ENCODE peak calls at places on chromosomes 1 and 21, in nine cellular contexts. E, N, I, C, K, M, W, Z and R are unnamed samples.
A peak's percentile ranks its signal among the peaks of the same experiment; 100 is the strongest.

GRCh38 chr21:32412162-32412997 is at the start of gene EVA1C:
- DNase-seq in E (peak; percentile 76), N (peak; percentile 64), I (peak; percentile 82), C (peak; percentile 87), K (peak; percentile 83), M (no peak), W (peak; percentile 77), Z (peak; percentile 30), R (peak; percentile 87)

GRCh38 chr1:101238681-101239094 is 1.9 kb downstream of the S1PR1 start:
- DNase-seq in E (peak; percentile 94), N (peak; percentile 80), I (peak; percentile 78), C (peak; percentile 90), K (peak; percentile 88), M (peak; percentile 83), W (peak; percentile 70), Z (peak; percentile 91), R (peak; percentile 86)

GRCh38 chr1:194071200-194071599 is 884.8 kb upstream of the B3GALT2 start:
- DNase-seq in E (no peak), N (no peak), I (no peak), C (no peak), K (no peak), M (no peak), W (no peak), Z (no peak), R (no peak)

GRCh38 chr1:91669584-91670350 is 169.1 kb downstream of the CDC7 start:
- DNase-seq in E (no peak), N (no peak), I (no peak), C (no peak), K (no peak), M (no peak), W (no peak), Z (no peak), R (no peak)

GRCh38 chr1:111008031-111008430 is 44.3 kb upstream of the LRIF1 start:
- DNase-seq in E (no peak), N (no peak), I (no peak), C (no peak), K (no peak), M (no peak), W (no peak), Z (no peak), R (no peak)

GRCh38 chr1:226722240-226722900 is 16.7 kb downstream of the ITPKB start:
- DNase-seq in E (no peak), N (no peak), I (no peak), C (peak; percentile 36), K (no peak), M (no peak), W (no peak), Z (no peak), R (no peak)

GRCh38 chr1:2921970-2922686 is 99.1 kb upstream of the ACTRT2 start:
- DNase-seq in E (no peak), N (peak; percentile 16), I (no peak), C (no peak), K (no peak), M (no peak), W (no peak), Z (no peak), R (no peak)

GRCh38 chr1:225811622-225812487 is 1.9 kb downstream of the EPHX1 start:
- DNase-seq in E (no peak), N (no peak), I (peak; percentile 50), C (no peak), K (no peak), M (no peak), W (no peak), Z (no peak), R (no peak)

GRCh38 chr21:22791986-22792560 is 1793.9 kb downstream of the NCAM2 start:
- DNase-seq in E (peak; percentile 62), N (no peak), I (no peak), C (no peak), K (no peak), M (peak; percentile 3), W (no peak), Z (peak; percentile 38), R (no peak)

GRCh38 chr1:180905927-180906326 is 6.8 kb upstream of the KIAA1614 start:
- DNase-seq in E (no peak), N (no peak), I (no peak), C (no peak), K (no peak), M (no peak), W (no peak), Z (no peak), R (no peak)

GRCh38 chr21:35965699-35966098 is 94.6 kb downstream of the SETD4 start:
- DNase-seq in E (no peak), N (no peak), I (no peak), C (no peak), K (no peak), M (no peak), W (no peak), Z (no peak), R (no peak)

GRCh38 chr1:180652791-180653190 is 21.0 kb downstream of the XPR1 start:
- DNase-seq in E (no peak), N (no peak), I (no peak), C (no peak), K (no peak), M (peak; percentile 38), W (no peak), Z (peak; percentile 59), R (no peak)

GRCh38 chr1:244896550-244896949 is 32.2 kb upstream of the HNRNPU start:
- DNase-seq in E (peak; percentile 76), N (no peak), I (no peak), C (no peak), K (no peak), M (peak; percentile 75), W (no peak), Z (peak; percentile 94), R (no peak)

GRCh38 chr1:225980005-225980404 is 19.1 kb downstream of the SDE2 start:
- DNase-seq in E (no peak), N (no peak), I (no peak), C (no peak), K (no peak), M (no peak), W (no peak), Z (no peak), R (no peak)

GRCh38 chr1:166080965-166081870 is 85.6 kb downstream of the FAM78B start:
- DNase-seq in E (peak; percentile 3), N (no peak), I (no peak), C (no peak), K (no peak), M (peak; percentile 70), W (no peak), Z (no peak), R (peak; percentile 62)

DNA sequence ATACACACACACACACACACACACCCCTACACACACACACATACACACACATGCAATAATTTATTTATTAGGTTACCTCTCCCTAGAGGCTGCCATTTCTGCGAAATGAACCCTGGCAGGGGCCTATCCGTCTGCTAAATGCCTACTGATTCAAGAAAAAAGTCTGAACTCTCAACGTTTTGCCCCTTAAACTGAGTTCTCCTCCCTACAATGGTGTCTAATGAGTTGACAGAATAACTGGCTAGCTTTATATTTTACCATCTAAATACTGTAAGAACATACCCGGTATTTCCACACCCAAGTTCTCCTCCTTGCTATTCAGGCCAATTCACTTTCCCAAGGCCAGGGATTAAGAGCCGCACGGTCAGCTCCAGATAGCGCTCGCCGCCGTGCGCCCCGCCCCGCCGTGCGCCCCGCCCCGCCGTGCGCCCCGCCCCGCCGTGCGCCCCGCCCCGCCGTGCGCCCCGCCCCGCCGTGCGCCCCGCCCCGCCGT is 339 bp upstream of the RNPC3 start:
- DNase-seq in E (peak; percentile 75), N (no peak), I (peak; percentile 28), C (no peak), K (no peak), M (peak; percentile 24), W (peak; percentile 16), Z (peak; percentile 38), R (no peak)
- H3K27ac ChIP-seq in E (peak overlapping the region; percentile 31), N (no peak overlapping the region), I (no peak overlapping the region), C (no peak overlapping the region), K (no peak overlapping the region), M (peak overlapping the region; percentile 50), W (peak overlapping the region; percentile 67), Z (no peak overlapping the region), R (peak overlapping the region; percentile 71)

GRCh38 chr1:13517193-13517812 is 3.5 kb upstream of the LRRC38 start:
- DNase-seq in E (peak; percentile 30), N (no peak), I (no peak), C (no peak), K (no peak), M (no peak), W (no peak), Z (no peak), R (no peak)
- TF ChIP-seq CTCF in E (peak; percentile 44), N (no peak), I (no peak), C (no peak), K (peak; percentile 33), M (no peak), W (no peak), Z (no peak), R (no peak)

GRCh38 chr1:154430903-154431302 is 25.8 kb downstream of the IL6R start:
- DNase-seq in E (peak; percentile 46), N (no peak), I (no peak), C (no peak), K (no peak), M (peak; percentile 18), W (no peak), Z (no peak), R (no peak)

GRCh38 chr1:154429841-154430611 is 24.9 kb downstream of the IL6R start:
- DNase-seq in E (no peak), N (no peak), I (no peak), C (no peak), K (no peak), M (no peak), W (no peak), Z (no peak), R (no peak)

GRCh38 chr1:154433161-154433681 is 28.1 kb downstream of the IL6R start:
- DNase-seq in E (no peak), N (no peak), I (no peak), C (peak; percentile 78), K (no peak), M (no peak), W (no peak), Z (no peak), R (no peak)

GRCh38 chr1:154429118-154429517 is 24.0 kb downstream of the IL6R start:
- DNase-seq in E (no peak), N (no peak), I (no peak), C (no peak), K (no peak), M (no peak), W (no peak), Z (no peak), R (no peak)

GRCh38 chr1:154431586-154432373 is 26.6 kb downstream of the IL6R start:
- DNase-seq in E (peak; percentile 95), N (no peak), I (no peak), C (peak; percentile 83), K (no peak), M (peak; percentile 99), W (no peak), Z (peak; percentile 99), R (no peak)
- H3K27ac ChIP-seq in E (no peak overlapping the region), N (no peak overlapping the region), I (no peak overlapping the region), C (peak overlapping the region; percentile 84), K (no peak overlapping the region), M (peak overlapping the region; percentile 63), W (peak overlapping the region; percentile 88), Z (peak overlapping the region; percentile 4), R (peak overlapping the region; percentile 45)

GRCh38 chr1:184483101-184483813 is 96.4 kb downstream of the C1orf21 start:
- DNase-seq in E (peak; percentile 59), N (no peak), I (no peak), C (no peak), K (peak; percentile 67), M (peak; percentile 43), W (peak; percentile 78), Z (peak; percentile 83), R (no peak)
- TF ChIP-seq CTCF in E (no peak), N (no peak), I (no peak), C (no peak), K (peak; percentile 30), M (no peak), W (peak; percentile 31), Z (no peak), R (no peak)

GRCh38 chr1:31924839-31925238 is 13.3 kb downstream of the PTP4A2 start:
- DNase-seq in E (no peak), N (no peak), I (no peak), C (no peak), K (no peak), M (no peak), W (no peak), Z (no peak), R (no peak)
- H3K27ac ChIP-seq in E (peak overlapping the region; percentile 2), N (no peak overlapping the region), I (no peak overlapping the region), C (no peak overlapping the region), K (no peak overlapping the region), M (no peak overlapping the region), W (no peak overlapping the region), Z (no peak overlapping the region), R (no peak overlapping the region)